ENCODE peak calls at places on chromosomes 2 and 18, in ten cellular contexts. E is GM23248, Z is AG10803, R is HL-60, M is HAP-1, B is breast epithelium, D is adipocyte, I is fibroblast of lung, C is OCI-LY7, A is HCT116. K is an unnamed sample.

GRCh38 chr2:119136093-119136492 is 22.5 kb downstream of the C1QL2 start:
- DNase-seq in A (no peak), R (no peak), D (no peak), M (no peak), I (no peak), C (no peak), B (no peak), Z (no peak), E (peak; percentile 8), K (no peak)

GRCh38 chr2:98334439-98335078 is 11.7 kb upstream of the CNGA3 start:
- DNase-seq in C (no peak), D (peak; percentile 83), E (peak; percentile 93), I (peak; percentile 94), Z (peak; percentile 86), M (peak; percentile 80), B (no peak), R (no peak), A (no peak), K (no peak)

GRCh38 chr18:49500136-49500921 is 13.3 kb upstream of the C18orf32 start:
- DNase-seq in M (peak; percentile 86), Z (no peak), A (no peak), B (no peak), E (no peak), R (no peak), D (no peak), I (no peak), C (no peak), K (no peak)

GRCh38 chr18:3597159-3597977 is 147.4 kb downstream of the TGIF1 start:
- DNase-seq in C (no peak), R (no peak), D (no peak), B (no peak), E (no peak), M (no peak), A (no peak), Z (no peak), I (no peak), K (no peak)

GRCh38 chr2:79903601-79904000 is 390.8 kb downstream of the CTNNA2 start:
- DNase-seq in D (no peak), I (no peak), R (no peak), A (no peak), E (no peak), B (no peak), M (no peak), Z (no peak), C (no peak), K (no peak)

GRCh38 chr2:230382108-230382507 is 33.9 kb upstream of the SP100 start:
- DNase-seq in Z (no peak), R (no peak), M (no peak), E (no peak), C (no peak), B (no peak), I (no peak), A (no peak), D (no peak), K (no peak)

GRCh38 chr18:60722742-60723141 is 350.2 kb upstream of the MC4R start:
- DNase-seq in E (no peak), R (no peak), I (no peak), A (no peak), C (no peak), Z (no peak), D (no peak), B (no peak), M (no peak), K (no peak)

GRCh38 chr2:45892236-45892701 is 240.8 kb downstream of the PRKCE start:
- DNase-seq in M (no peak), D (no peak), A (no peak), Z (no peak), C (no peak), B (no peak), R (no peak), E (no peak), I (peak; percentile 34), K (no peak)

GRCh38 chr2:159555651-159556392 is 60.5 kb downstream of the BAZ2B start:
- DNase-seq in B (no peak), A (no peak), I (no peak), D (no peak), E (no peak), M (no peak), R (peak; percentile 43), C (no peak), Z (no peak), K (no peak)
- H3K4me3 ChIP-seq in B (no peak overlapping the region), A (no peak overlapping the region), I (no peak overlapping the region), D (no peak overlapping the region), E (no peak overlapping the region), M (no peak overlapping the region), R (no peak overlapping the region), C (no peak overlapping the region), Z (no peak overlapping the region), K (no peak overlapping the region)

DNA sequence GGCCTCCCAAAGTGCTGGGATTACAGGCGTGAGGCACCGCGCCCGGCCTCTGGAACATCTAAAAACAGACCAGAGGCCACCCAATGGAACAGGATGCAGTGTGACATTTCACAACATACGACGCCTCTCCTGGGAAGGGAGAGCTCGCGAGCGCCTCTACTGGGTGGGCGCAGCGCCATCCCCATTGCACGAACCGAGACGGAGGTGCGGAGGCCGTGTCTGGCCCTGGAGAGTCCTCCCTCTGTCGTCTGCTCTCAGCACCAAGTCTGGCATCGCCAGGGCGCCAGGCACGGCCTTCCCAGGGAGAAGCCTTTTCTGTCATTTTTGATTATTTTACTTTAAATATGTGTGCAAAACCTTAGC is 9.4 kb upstream of the GBX2 start:
- DNase-seq in B (no peak), I (no peak), A (peak; percentile 70), D (peak; percentile 33), E (peak; percentile 75), R (no peak), M (peak; percentile 84), C (no peak), Z (peak; percentile 47), K (peak; percentile 10)
- H3K4me3 ChIP-seq in B (no peak overlapping the region), I (no peak overlapping the region), A (peak overlapping the region; percentile 55), D (peak overlapping the region; percentile 77), E (peak overlapping the region; percentile 61), R (no peak overlapping the region), M (peak overlapping the region; percentile 16), C (no peak overlapping the region), Z (peak overlapping the region; percentile 10), K (no peak overlapping the region)

GRCh38 chr2:217920879-217921603 is 81.8 kb downstream of the TNS1 start:
- DNase-seq in E (peak; percentile 69), Z (no peak), C (no peak), R (no peak), B (no peak), I (peak; percentile 75), A (no peak), M (no peak), D (no peak), K (no peak)

GRCh38 chr2:217922101-217923006 is 80.4 kb downstream of the TNS1 start:
- DNase-seq in M (no peak), Z (peak; percentile 56), I (peak; percentile 74), A (no peak), C (no peak), R (no peak), E (peak; percentile 60), D (peak; percentile 49), B (no peak), K (no peak)

GRCh38 chr2:217919204-217919603 is 83.6 kb downstream of the TNS1 start:
- DNase-seq in R (no peak), A (no peak), E (no peak), Z (no peak), M (no peak), I (no peak), C (no peak), B (no peak), D (no peak), K (no peak)

GRCh38 chr2:217918220-217919024 is 84.4 kb downstream of the TNS1 start:
- DNase-seq in E (peak; percentile 57), C (no peak), A (no peak), B (no peak), Z (no peak), M (no peak), I (peak; percentile 60), D (no peak), R (no peak), K (peak; percentile 9)

DNA sequence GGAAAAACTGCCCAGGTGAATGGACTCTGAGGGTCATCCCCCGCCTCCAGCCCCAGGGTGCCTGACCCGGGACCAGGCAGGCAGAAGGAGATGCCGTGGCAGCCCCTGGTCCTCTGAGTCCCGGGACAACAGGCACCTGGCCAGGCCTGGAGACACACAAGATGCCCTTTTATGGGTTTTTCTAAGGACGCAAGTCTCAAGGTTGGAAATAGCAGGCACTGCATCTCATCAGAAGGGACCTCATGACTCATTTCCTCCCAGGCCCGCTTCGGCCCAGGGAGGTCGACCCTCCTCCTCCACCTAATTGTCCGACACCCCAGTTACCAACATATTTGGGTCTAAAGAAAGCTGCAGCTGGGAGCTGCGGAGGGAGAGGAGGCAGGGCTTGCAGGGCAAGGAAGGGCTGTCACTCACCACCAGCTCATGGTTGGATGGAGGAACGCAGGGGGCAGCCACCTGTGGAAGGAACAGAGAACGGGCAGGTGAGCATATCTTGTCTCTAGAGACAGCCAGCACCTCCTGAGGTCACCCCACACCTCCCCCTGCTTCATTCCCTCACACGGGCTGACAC is 82.9 kb downstream of the TNS1 start:
- DNase-seq in C (no peak), R (no peak), I (peak; percentile 93), D (peak; percentile 44), Z (peak; percentile 81), B (no peak), M (no peak), A (no peak), E (peak; percentile 81), K (no peak)
- H3K4me3 ChIP-seq in C (no peak overlapping the region), R (no peak overlapping the region), I (no peak overlapping the region), D (no peak overlapping the region), Z (no peak overlapping the region), B (no peak overlapping the region), M (no peak overlapping the region), A (no peak overlapping the region), E (no peak overlapping the region), K (no peak overlapping the region)

GRCh38 chr18:42742976-42743755 is 372.3 kb downstream of the RIT2 start:
- DNase-seq in B (no peak), Z (no peak), I (peak; percentile 3), D (no peak), C (no peak), A (no peak), E (no peak), R (no peak), M (no peak), K (no peak)
- H3K4me3 ChIP-seq in B (no peak overlapping the region), Z (no peak overlapping the region), I (no peak overlapping the region), D (no peak overlapping the region), C (no peak overlapping the region), A (no peak overlapping the region), E (no peak overlapping the region), R (no peak overlapping the region), M (no peak overlapping the region), K (no peak overlapping the region)

GRCh38 chr2:124171472-124172063 is 146.5 kb downstream of the CNTNAP5 start:
- DNase-seq in E (no peak), I (no peak), D (no peak), M (no peak), A (no peak), R (no peak), Z (no peak), B (no peak), C (no peak), K (no peak)
- H3K4me3 ChIP-seq in E (no peak overlapping the region), I (no peak overlapping the region), D (no peak overlapping the region), M (no peak overlapping the region), A (no peak overlapping the region), R (no peak overlapping the region), Z (no peak overlapping the region), B (no peak overlapping the region), C (no peak overlapping the region), K (no peak overlapping the region)